ENCODE peak calls at places on chromosomes 3 and 15, in four cellular contexts. Y is brain microvascular endothelial cell, K is AG04450, I is AG10803. U is an unnamed sample.

GRCh38 chr3:127425505-127426443 is 137.9 kb upstream of the PRR20G start:
- DNase-seq in Y (no peak), K (no peak), I (no peak), U (no peak)

GRCh38 chr15:68258684-68259083 is 18.9 kb upstream of the FEM1B start:
- DNase-seq in Y (no peak), K (no peak), I (peak), U (peak)

GRCh38 chr15:29669823-29670222 is 152.4 kb downstream of the TJP1 start:
- DNase-seq in K (no peak), Y (peak), I (peak), U (peak)

GRCh38 chr15:23069496-23070166 is 30.3 kb upstream of the TUBGCP5 start:
- DNase-seq in Y (no peak), I (no peak), K (no peak), U (no peak)

GRCh38 chr15:22231603-22232002 is 151.3 kb downstream of the OR4M2 start:
- DNase-seq in Y (no peak), I (no peak), K (no peak), U (no peak)

GRCh38 chr15:75167588-75168076 is 34.0 kb upstream of the C15orf39 start:
- DNase-seq in I (no peak), Y (peak), K (no peak), U (peak)

GRCh38 chr3:56987238-56987932 is 73.1 kb upstream of the SPATA12 start:
- DNase-seq in K (no peak), Y (no peak), I (no peak), U (no peak)

GRCh38 chr3:99094611-99095010 is 193.1 kb upstream of the DCBLD2 start:
- DNase-seq in Y (no peak), I (no peak), K (no peak), U (no peak)

GRCh38 chr15:77798151-77798550 is 165.4 kb upstream of the LINGO1 start:
- DNase-seq in K (no peak), Y (no peak), I (no peak), U (no peak)

GRCh38 chr15:63283126-63283525 is 5.7 kb downstream of the APH1B start:
- DNase-seq in I (no peak), K (no peak), Y (no peak), U (no peak)

GRCh38 chr15:94174399-94174802 is 57.0 kb upstream of the MCTP2 start:
- DNase-seq in I (peak), K (peak), Y (peak), U (peak)

GRCh38 chr3:11386413-11387155 is 114.4 kb downstream of the ATG7 start:
- DNase-seq in K (no peak), I (peak), Y (no peak), U (no peak)

DNA sequence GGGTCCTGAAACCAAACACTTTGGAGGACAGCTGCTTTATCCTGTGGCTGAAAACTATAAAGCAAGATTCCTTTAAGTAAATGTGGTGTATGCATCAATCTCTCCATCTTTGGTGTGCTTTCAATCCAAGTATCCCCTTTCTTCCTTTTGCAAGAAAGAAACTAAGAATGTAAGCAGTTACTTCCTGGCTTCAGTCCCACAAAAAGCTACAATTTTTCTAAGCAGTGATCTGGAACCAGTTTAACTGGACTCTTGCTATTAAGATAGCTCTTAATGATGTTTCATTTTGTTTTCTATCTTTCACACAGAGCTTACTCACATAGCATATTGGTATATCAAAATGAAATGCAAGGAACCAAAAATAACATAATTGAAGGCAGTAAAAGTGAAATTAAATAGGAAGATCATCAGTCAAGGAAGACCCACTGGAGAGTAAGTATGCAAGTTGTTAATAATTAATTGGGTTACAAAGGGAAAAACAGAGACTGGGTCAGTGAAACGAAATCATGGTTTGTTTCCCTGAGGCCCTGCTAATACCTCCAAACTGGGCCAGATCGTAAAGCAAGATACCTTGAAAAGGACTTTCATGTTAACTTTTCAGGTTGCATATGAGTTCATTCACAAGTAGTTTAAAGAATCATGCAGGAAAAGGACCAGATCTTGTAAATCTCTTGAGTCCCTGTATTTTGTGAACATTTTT is 41.8 kb downstream of the GPR160 start:
- DNase-seq in I (peak), Y (no peak), K (no peak), U (no peak)
- H3K4me3 ChIP-seq in I (no peak), Y (no peak), K (no peak), U (no peak)

GRCh38 chr3:109369510-109369909 is 32.2 kb upstream of the DPPA4 start:
- DNase-seq in I (no peak), K (no peak), Y (no peak), U (no peak)
- TF ChIP-seq CTCF in I (no peak), K (no peak), Y (peak), U (no peak)

GRCh38 chr3:30893678-30894325 is 659 bp downstream of the GADL1 start:
- DNase-seq in Y (no peak), K (no peak), I (no peak), U (no peak)
- H3K4me3 ChIP-seq in Y (peak), K (peak), I (peak), U (peak)

GRCh38 chr3:41794748-41795589 is 166.9 kb downstream of the ULK4 start:
- DNase-seq in Y (no peak), K (no peak), I (no peak), U (no peak)

GRCh38 chr3:41792806-41793205 is 169.1 kb downstream of the ULK4 start:
- DNase-seq in Y (no peak), I (no peak), K (no peak), U (no peak)
- TF ChIP-seq CTCF in Y (no peak), I (no peak), K (no peak), U (no peak)

DNA sequence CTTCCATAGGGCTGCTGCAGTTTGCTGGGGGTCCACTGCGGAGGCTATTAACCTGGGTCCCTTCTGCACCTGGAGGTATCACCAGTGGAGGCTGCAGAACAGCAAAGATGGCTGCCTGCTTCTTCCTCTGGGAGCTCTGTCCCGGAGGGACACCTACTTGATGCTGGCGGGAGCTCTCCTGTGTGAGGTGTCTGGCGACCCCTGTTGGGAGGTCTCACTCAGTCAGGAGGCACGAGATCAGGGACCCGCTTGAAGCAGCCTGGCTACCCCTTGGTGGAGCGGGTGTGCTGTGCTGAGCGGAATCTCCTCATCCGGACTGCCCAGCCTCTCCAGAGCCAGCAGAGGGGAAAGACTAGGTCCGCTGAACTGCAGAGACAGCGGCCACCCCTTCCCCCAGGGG is 56.0 kb upstream of the CTXND1 start:
- DNase-seq in Y (no peak), I (no peak), K (no peak), U (no peak)
- H3K4me3 ChIP-seq in Y (no peak), I (no peak), K (no peak), U (no peak)

GRCh38 chr3:157219215-157219614 is 59.3 kb upstream of the CCNL1 start:
- DNase-seq in I (no peak), K (no peak), Y (no peak), U (no peak)

GRCh38 chr3:157220211-157220610 is 60.3 kb upstream of the CCNL1 start:
- DNase-seq in I (no peak), Y (no peak), K (no peak), U (no peak)
- TF ChIP-seq CTCF in I (no peak), Y (no peak), K (no peak), U (no peak)

GRCh38 chr3:183553263-183554026 is 2.1 kb downstream of the KLHL6 start:
- DNase-seq in I (no peak), Y (no peak), K (no peak), U (no peak)
- H3K4me3 ChIP-seq in I (no peak), Y (no peak), K (no peak), U (no peak)